ENCODE peak calls at places on chromosomes 4 and X, in seven cellular contexts. One of them, this sample, is unnamed.

GRCh38 chrX:120559799-120560198 is 963 bp downstream of the CUL4B start:
- DNase-seq in HCT116: no peak
- DNase-seq in SK-N-SH: no peak
- DNase-seq in A549: no peak
- DNase-seq in GM12878: no peak
- DNase-seq in HepG2: no peak
- DNase-seq in IMR-90: no peak
- DNase-seq in this sample: no peak

GRCh38 chr4:2281575-2282343 is 19.9 kb upstream of the MXD4 start:
- DNase-seq in SK-N-SH: no peak
- DNase-seq in A549: no peak
- DNase-seq in GM12878: peak
- DNase-seq in HepG2: no peak
- DNase-seq in HCT116: no peak
- DNase-seq in IMR-90: no peak
- DNase-seq in this sample: no peak

GRCh38 chr4:157961591-157961990 is 211.2 kb downstream of the GASK1B start:
- DNase-seq in HCT116: no peak
- DNase-seq in HepG2: no peak
- DNase-seq in IMR-90: no peak
- DNase-seq in GM12878: no peak
- DNase-seq in A549: no peak
- DNase-seq in SK-N-SH: no peak
- DNase-seq in this sample: no peak

GRCh38 chr4:154049457-154050181 is 260.7 kb upstream of the SFRP2 start:
- DNase-seq in IMR-90: no peak
- DNase-seq in GM12878: no peak
- DNase-seq in HCT116: peak
- DNase-seq in A549: no peak
- DNase-seq in HepG2: peak
- DNase-seq in SK-N-SH: peak
- DNase-seq in this sample: peak

GRCh38 chrX:123993904-123994635 is 32.6 kb downstream of the STAG2 start:
- DNase-seq in HCT116: no peak
- DNase-seq in A549: no peak
- DNase-seq in GM12878: no peak
- DNase-seq in HepG2: no peak
- DNase-seq in IMR-90: peak
- DNase-seq in SK-N-SH: no peak
- DNase-seq in this sample: no peak

GRCh38 chr4:119103263-119103662 is 32.4 kb upstream of the MYOZ2 start:
- DNase-seq in HCT116: peak
- DNase-seq in IMR-90: peak
- DNase-seq in SK-N-SH: no peak
- DNase-seq in A549: peak
- DNase-seq in HepG2: peak
- DNase-seq in GM12878: no peak
- DNase-seq in this sample: peak

GRCh38 chrX:50075630-50076349 is 125.0 kb downstream of the AKAP4 start:
- DNase-seq in HepG2: no peak
- DNase-seq in SK-N-SH: no peak
- DNase-seq in GM12878: no peak
- DNase-seq in A549: no peak
- DNase-seq in IMR-90: no peak
- DNase-seq in HCT116: no peak
- DNase-seq in this sample: no peak

GRCh38 chr4:128225148-128225547 is 62.5 kb downstream of the PGRMC2 start:
- DNase-seq in HCT116: no peak
- DNase-seq in GM12878: no peak
- DNase-seq in IMR-90: peak
- DNase-seq in HepG2: no peak
- DNase-seq in A549: no peak
- DNase-seq in SK-N-SH: no peak
- DNase-seq in this sample: no peak

GRCh38 chrX:63784902-63785692 is at the start of gene ARHGEF9:
- DNase-seq in SK-N-SH: peak
- DNase-seq in GM12878: no peak
- DNase-seq in HepG2: no peak
- DNase-seq in A549: no peak
- DNase-seq in IMR-90: no peak
- DNase-seq in HCT116: no peak
- DNase-seq in this sample: no peak

GRCh38 chrX:71652405-71652804 is 14.9 kb upstream of the LOC101059915 start:
- DNase-seq in GM12878: no peak
- DNase-seq in IMR-90: peak
- DNase-seq in HepG2: peak
- DNase-seq in A549: peak
- DNase-seq in SK-N-SH: peak
- DNase-seq in HCT116: peak
- DNase-seq in this sample: peak

GRCh38 chr4:18981234-18981615 is 959.7 kb upstream of the LCORL start:
- DNase-seq in GM12878: no peak
- DNase-seq in HepG2: no peak
- DNase-seq in A549: no peak
- DNase-seq in SK-N-SH: no peak
- DNase-seq in IMR-90: no peak
- DNase-seq in HCT116: no peak
- DNase-seq in this sample: no peak

GRCh38 chr4:7263166-7263565 is 70.8 kb downstream of the SORCS2 start:
- DNase-seq in HepG2: no peak
- DNase-seq in GM12878: no peak
- DNase-seq in SK-N-SH: no peak
- DNase-seq in HCT116: no peak
- DNase-seq in A549: no peak
- DNase-seq in IMR-90: no peak
- DNase-seq in this sample: no peak

GRCh38 chrX:45344597-45344996 is 143.9 kb upstream of the DIPK2B start:
- DNase-seq in A549: no peak
- DNase-seq in HCT116: no peak
- DNase-seq in GM12878: no peak
- DNase-seq in SK-N-SH: no peak
- DNase-seq in IMR-90: peak
- DNase-seq in HepG2: no peak
- DNase-seq in this sample: no peak

GRCh38 chr4:17033256-17034245 is 135.1 kb upstream of the LDB2 start:
- DNase-seq in IMR-90: peak
- DNase-seq in GM12878: no peak
- DNase-seq in A549: no peak
- DNase-seq in HCT116: no peak
- DNase-seq in SK-N-SH: no peak
- DNase-seq in HepG2: no peak
- DNase-seq in this sample: no peak

GRCh38 chr4:7871356-7871755 is 68.3 kb downstream of the AFAP1 start:
- DNase-seq in HCT116: no peak
- DNase-seq in SK-N-SH: no peak
- DNase-seq in IMR-90: no peak
- DNase-seq in HepG2: no peak
- DNase-seq in GM12878: no peak
- DNase-seq in A549: no peak
- DNase-seq in this sample: no peak

GRCh38 chr4:115145393-115146160 is 32.2 kb upstream of the NDST4 start:
- DNase-seq in HCT116: no peak
- DNase-seq in HepG2: no peak
- DNase-seq in GM12878: no peak
- DNase-seq in A549: no peak
- DNase-seq in SK-N-SH: no peak
- DNase-seq in IMR-90: no peak
- DNase-seq in this sample: no peak

GRCh38 chrX:78517124-78517523 is 142.0 kb downstream of the RTL3 start:
- DNase-seq in HCT116: no peak
- DNase-seq in GM12878: peak
- DNase-seq in SK-N-SH: no peak
- DNase-seq in IMR-90: no peak
- DNase-seq in A549: no peak
- DNase-seq in HepG2: no peak
- DNase-seq in this sample: no peak

GRCh38 chr4:143587703-143588102 is 74.2 kb downstream of the SMARCA5 start:
- DNase-seq in HepG2: no peak
- DNase-seq in SK-N-SH: no peak
- DNase-seq in A549: no peak
- DNase-seq in GM12878: no peak
- DNase-seq in IMR-90: no peak
- DNase-seq in HCT116: peak
- DNase-seq in this sample: peak

GRCh38 chrX:115562492-115562872 is 1.5 kb downstream of the PLS3 start:
- DNase-seq in GM12878: no peak
- DNase-seq in HepG2: peak
- DNase-seq in IMR-90: peak
- DNase-seq in SK-N-SH: no peak
- DNase-seq in A549: peak
- DNase-seq in HCT116: no peak
- DNase-seq in this sample: no peak

GRCh38 chr4:762211-763190 is 56.9 kb downstream of the PCGF3 start:
- DNase-seq in IMR-90: no peak
- DNase-seq in SK-N-SH: peak
- DNase-seq in GM12878: no peak
- DNase-seq in HepG2: peak
- DNase-seq in HCT116: no peak
- DNase-seq in A549: no peak
- DNase-seq in this sample: no peak

GRCh38 chrX:116246261-116246660 is 75.7 kb downstream of the AGTR2 start:
- DNase-seq in HCT116: peak
- DNase-seq in A549: no peak
- DNase-seq in HepG2: no peak
- DNase-seq in IMR-90: no peak
- DNase-seq in GM12878: no peak
- DNase-seq in SK-N-SH: no peak
- DNase-seq in this sample: no peak

GRCh38 chr4:184441461-184442392 is 32.6 kb downstream of the IRF2 start:
- DNase-seq in GM12878: no peak
- DNase-seq in HCT116: no peak
- DNase-seq in IMR-90: peak
- DNase-seq in HepG2: no peak
- DNase-seq in SK-N-SH: no peak
- DNase-seq in A549: no peak
- DNase-seq in this sample: no peak

GRCh38 chrX:18426004-18426320 is 554 bp downstream of the CDKL5 start:
- DNase-seq in IMR-90: no peak
- DNase-seq in A549: no peak
- DNase-seq in GM12878: no peak
- DNase-seq in SK-N-SH: no peak
- DNase-seq in HCT116: no peak
- DNase-seq in HepG2: no peak
- DNase-seq in this sample: no peak
- TF ChIP-seq RAD21 in IMR-90: no peak
- TF ChIP-seq RAD21 in A549: no peak
- TF ChIP-seq RAD21 in GM12878: no peak
- TF ChIP-seq RAD21 in SK-N-SH: no peak
- TF ChIP-seq RAD21 in HCT116: no peak
- TF ChIP-seq RAD21 in HepG2: no peak
- TF ChIP-seq RAD21 in this sample: no peak

GRCh38 chr4:144645621-144646522 is at the start of gene HHIP:
- DNase-seq in HepG2: peak
- DNase-seq in HCT116: no peak
- DNase-seq in SK-N-SH: peak
- DNase-seq in IMR-90: peak
- DNase-seq in GM12878: no peak
- DNase-seq in A549: peak
- DNase-seq in this sample: peak
- TF ChIP-seq RAD21 in HepG2: no peak
- TF ChIP-seq RAD21 in HCT116: no peak
- TF ChIP-seq RAD21 in SK-N-SH: no peak
- TF ChIP-seq RAD21 in IMR-90: no peak
- TF ChIP-seq RAD21 in GM12878: no peak
- TF ChIP-seq RAD21 in A549: no peak
- TF ChIP-seq RAD21 in this sample: no peak

DNA sequence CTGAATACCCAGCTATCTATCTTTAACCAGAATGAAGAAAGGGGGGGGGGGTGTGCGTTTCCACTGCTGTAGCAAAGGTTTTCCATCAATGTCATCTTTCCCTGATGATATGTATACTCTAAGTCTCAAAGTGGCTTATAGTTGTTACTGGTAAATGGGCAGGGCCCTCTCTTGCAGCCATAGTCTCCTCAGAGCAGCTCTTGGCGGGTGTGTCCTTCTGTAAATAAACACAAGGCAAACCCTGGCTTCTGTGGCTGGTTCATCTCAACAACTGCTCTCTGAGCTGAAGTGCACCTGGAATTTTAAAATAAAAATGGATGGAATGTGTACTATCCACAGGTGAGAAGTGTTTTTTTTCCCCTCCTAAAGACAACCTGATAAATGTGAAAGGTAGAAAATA is 57.5 kb upstream of the SCML1 start:
- DNase-seq in GM12878: no peak
- DNase-seq in HepG2: no peak
- DNase-seq in HCT116: no peak
- DNase-seq in A549: no peak
- DNase-seq in SK-N-SH: no peak
- DNase-seq in IMR-90: no peak
- DNase-seq in this sample: no peak
- TF ChIP-seq RAD21 in GM12878: no peak
- TF ChIP-seq RAD21 in HepG2: no peak
- TF ChIP-seq RAD21 in HCT116: no peak
- TF ChIP-seq RAD21 in A549: no peak
- TF ChIP-seq RAD21 in SK-N-SH: no peak
- TF ChIP-seq RAD21 in IMR-90: no peak
- TF ChIP-seq RAD21 in this sample: no peak

GRCh38 chr4:133151301-133151680 is 2.2 kb downstream of the PCDH10 start:
- DNase-seq in HepG2: no peak
- DNase-seq in GM12878: no peak
- DNase-seq in HCT116: no peak
- DNase-seq in SK-N-SH: no peak
- DNase-seq in A549: no peak
- DNase-seq in IMR-90: no peak
- DNase-seq in this sample: no peak

GRCh38 chr4:133152330-133152791 is 3.3 kb downstream of the PCDH10 start:
- DNase-seq in HCT116: no peak
- DNase-seq in IMR-90: no peak
- DNase-seq in A549: no peak
- DNase-seq in GM12878: no peak
- DNase-seq in HepG2: no peak
- DNase-seq in SK-N-SH: no peak
- DNase-seq in this sample: no peak

GRCh38 chr4:133151681-133152329 is 2.7 kb downstream of the PCDH10 start:
- DNase-seq in SK-N-SH: peak
- DNase-seq in HCT116: no peak
- DNase-seq in A549: no peak
- DNase-seq in GM12878: no peak
- DNase-seq in IMR-90: no peak
- DNase-seq in HepG2: no peak
- DNase-seq in this sample: no peak

GRCh38 chr4:133154725-133155124 is 5.6 kb downstream of the PCDH10 start:
- DNase-seq in HepG2: peak
- DNase-seq in IMR-90: peak
- DNase-seq in HCT116: peak
- DNase-seq in A549: no peak
- DNase-seq in SK-N-SH: peak
- DNase-seq in GM12878: no peak
- DNase-seq in this sample: no peak

GRCh38 chr4:133152801-133153526 is 3.9 kb downstream of the PCDH10 start:
- DNase-seq in HCT116: no peak
- DNase-seq in SK-N-SH: no peak
- DNase-seq in GM12878: no peak
- DNase-seq in A549: no peak
- DNase-seq in IMR-90: no peak
- DNase-seq in HepG2: no peak
- DNase-seq in this sample: no peak
- TF ChIP-seq RAD21 in HCT116: no peak
- TF ChIP-seq RAD21 in SK-N-SH: no peak
- TF ChIP-seq RAD21 in GM12878: no peak
- TF ChIP-seq RAD21 in A549: no peak
- TF ChIP-seq RAD21 in IMR-90: no peak
- TF ChIP-seq RAD21 in HepG2: no peak
- TF ChIP-seq RAD21 in this sample: no peak

GRCh38 chr4:186936496-186937375 is 213.1 kb upstream of the FAT1 start:
- DNase-seq in HCT116: peak
- DNase-seq in GM12878: no peak
- DNase-seq in HepG2: peak
- DNase-seq in SK-N-SH: no peak
- DNase-seq in A549: peak
- DNase-seq in IMR-90: peak
- DNase-seq in this sample: no peak
- TF ChIP-seq RAD21 in HCT116: no peak
- TF ChIP-seq RAD21 in GM12878: no peak
- TF ChIP-seq RAD21 in HepG2: no peak
- TF ChIP-seq RAD21 in SK-N-SH: no peak
- TF ChIP-seq RAD21 in A549: peak
- TF ChIP-seq RAD21 in IMR-90: peak
- TF ChIP-seq RAD21 in this sample: no peak

This sample was measured in K562.